ENCODE peak calls at places on chromosomes 16 and 17, in eight cellular contexts. One of them, this sample, is unnamed.
A peak's percentile ranks its signal among the peaks of the same experiment; 100 is the strongest.

GRCh38 chr16:77657016-77657415 is 65.3 kb upstream of the NUDT7 start:
- DNase-seq in GM04504: no peak
- DNase-seq in glutamatergic neuron: no peak
- DNase-seq in body of pancreas: no peak
- DNase-seq in endothelial cell: no peak
- DNase-seq in WTC11: peak; percentile 22
- DNase-seq in stimulated activated CD4-positive, alpha-beta T cell treated with anti-CD3 and anti-CD28 coated beads, Interleukin-1b, Interleukin-23, amount 100 ng/mL, for 48 hours: peak; percentile 4
- DNase-seq in OCI-LY7: no peak
- DNase-seq in this sample: peak; percentile 68

GRCh38 chr17:2707721-2708584 is 3.6 kb downstream of the CLUH start:
- DNase-seq in GM04504: no peak
- DNase-seq in glutamatergic neuron: peak; percentile 74
- DNase-seq in body of pancreas: peak; percentile 74
- DNase-seq in endothelial cell: no peak
- DNase-seq in WTC11: peak; percentile 73
- DNase-seq in stimulated activated CD4-positive, alpha-beta T cell treated with anti-CD3 and anti-CD28 coated beads, Interleukin-1b, Interleukin-23, amount 100 ng/mL, for 48 hours: no peak
- DNase-seq in OCI-LY7: peak; percentile 34
- DNase-seq in this sample: no peak

GRCh38 chr17:8123695-8124349 is at the start of gene HES7:
- DNase-seq in GM04504: no peak
- DNase-seq in glutamatergic neuron: peak; percentile 53
- DNase-seq in body of pancreas: no peak
- DNase-seq in endothelial cell: no peak
- DNase-seq in WTC11: peak; percentile 79
- DNase-seq in stimulated activated CD4-positive, alpha-beta T cell treated with anti-CD3 and anti-CD28 coated beads, Interleukin-1b, Interleukin-23, amount 100 ng/mL, for 48 hours: no peak
- DNase-seq in OCI-LY7: no peak
- DNase-seq in this sample: no peak

GRCh38 chr17:79214459-79214858 is 139.8 kb downstream of the ENGASE start:
- DNase-seq in GM04504: no peak
- DNase-seq in glutamatergic neuron: no peak
- DNase-seq in body of pancreas: no peak
- DNase-seq in endothelial cell: no peak
- DNase-seq in WTC11: no peak
- DNase-seq in stimulated activated CD4-positive, alpha-beta T cell treated with anti-CD3 and anti-CD28 coated beads, Interleukin-1b, Interleukin-23, amount 100 ng/mL, for 48 hours: no peak
- DNase-seq in OCI-LY7: no peak
- DNase-seq in this sample: no peak

GRCh38 chr16:65889533-65889966 is 476.9 kb upstream of the CDH5 start:
- DNase-seq in GM04504: no peak
- DNase-seq in glutamatergic neuron: no peak
- DNase-seq in body of pancreas: no peak
- DNase-seq in endothelial cell: no peak
- DNase-seq in WTC11: no peak
- DNase-seq in stimulated activated CD4-positive, alpha-beta T cell treated with anti-CD3 and anti-CD28 coated beads, Interleukin-1b, Interleukin-23, amount 100 ng/mL, for 48 hours: no peak
- DNase-seq in OCI-LY7: no peak
- DNase-seq in this sample: no peak

GRCh38 chr16:27449434-27450188 is 47.6 kb downstream of the IL21R start:
- DNase-seq in GM04504: no peak
- DNase-seq in glutamatergic neuron: no peak
- DNase-seq in body of pancreas: no peak
- DNase-seq in endothelial cell: no peak
- DNase-seq in WTC11: no peak
- DNase-seq in stimulated activated CD4-positive, alpha-beta T cell treated with anti-CD3 and anti-CD28 coated beads, Interleukin-1b, Interleukin-23, amount 100 ng/mL, for 48 hours: peak; percentile 70
- DNase-seq in OCI-LY7: peak; percentile 23
- DNase-seq in this sample: no peak

GRCh38 chr17:6166492-6167179 is 96.5 kb downstream of the WSCD1 start:
- DNase-seq in GM04504: no peak
- DNase-seq in glutamatergic neuron: no peak
- DNase-seq in body of pancreas: no peak
- DNase-seq in endothelial cell: no peak
- DNase-seq in WTC11: no peak
- DNase-seq in stimulated activated CD4-positive, alpha-beta T cell treated with anti-CD3 and anti-CD28 coated beads, Interleukin-1b, Interleukin-23, amount 100 ng/mL, for 48 hours: no peak
- DNase-seq in OCI-LY7: no peak
- DNase-seq in this sample: peak; percentile 87

GRCh38 chr16:27840311-27841060 is 223.0 kb downstream of the GSG1L start:
- DNase-seq in GM04504: no peak
- DNase-seq in glutamatergic neuron: no peak
- DNase-seq in body of pancreas: no peak
- DNase-seq in endothelial cell: no peak
- DNase-seq in WTC11: no peak
- DNase-seq in stimulated activated CD4-positive, alpha-beta T cell treated with anti-CD3 and anti-CD28 coated beads, Interleukin-1b, Interleukin-23, amount 100 ng/mL, for 48 hours: no peak
- DNase-seq in OCI-LY7: no peak
- DNase-seq in this sample: no peak

GRCh38 chr16:83994087-83994486 is 26.0 kb downstream of the NECAB2 start:
- DNase-seq in GM04504: peak; percentile 83
- DNase-seq in glutamatergic neuron: no peak
- DNase-seq in body of pancreas: no peak
- DNase-seq in endothelial cell: no peak
- DNase-seq in WTC11: no peak
- DNase-seq in stimulated activated CD4-positive, alpha-beta T cell treated with anti-CD3 and anti-CD28 coated beads, Interleukin-1b, Interleukin-23, amount 100 ng/mL, for 48 hours: no peak
- DNase-seq in OCI-LY7: no peak
- DNase-seq in this sample: peak; percentile 97

GRCh38 chr16:72848759-72849664 is 198.9 kb downstream of the ZFHX3 start:
- DNase-seq in GM04504: peak; percentile 81
- DNase-seq in glutamatergic neuron: peak; percentile 66
- DNase-seq in body of pancreas: peak; percentile 92
- DNase-seq in endothelial cell: no peak
- DNase-seq in WTC11: no peak
- DNase-seq in stimulated activated CD4-positive, alpha-beta T cell treated with anti-CD3 and anti-CD28 coated beads, Interleukin-1b, Interleukin-23, amount 100 ng/mL, for 48 hours: no peak
- DNase-seq in OCI-LY7: no peak
- DNase-seq in this sample: no peak

GRCh38 chr17:80724723-80725388 is 180.2 kb downstream of the RPTOR start:
- DNase-seq in GM04504: no peak
- DNase-seq in glutamatergic neuron: no peak
- DNase-seq in body of pancreas: no peak
- DNase-seq in endothelial cell: no peak
- DNase-seq in WTC11: no peak
- DNase-seq in stimulated activated CD4-positive, alpha-beta T cell treated with anti-CD3 and anti-CD28 coated beads, Interleukin-1b, Interleukin-23, amount 100 ng/mL, for 48 hours: no peak
- DNase-seq in OCI-LY7: no peak
- DNase-seq in this sample: no peak

GRCh38 chr16:8887952-8888560 is 5.9 kb downstream of the LITAFD start:
- DNase-seq in GM04504: peak; percentile 81
- DNase-seq in glutamatergic neuron: no peak
- DNase-seq in body of pancreas: peak; percentile 64
- DNase-seq in endothelial cell: no peak
- DNase-seq in WTC11: no peak
- DNase-seq in stimulated activated CD4-positive, alpha-beta T cell treated with anti-CD3 and anti-CD28 coated beads, Interleukin-1b, Interleukin-23, amount 100 ng/mL, for 48 hours: no peak
- DNase-seq in OCI-LY7: no peak
- DNase-seq in this sample: no peak

GRCh38 chr16:977096-977701 is 4.4 kb upstream of the SOX8 start:
- DNase-seq in GM04504: no peak
- DNase-seq in glutamatergic neuron: peak; percentile 67
- DNase-seq in body of pancreas: peak; percentile 70
- DNase-seq in endothelial cell: no peak
- DNase-seq in WTC11: no peak
- DNase-seq in stimulated activated CD4-positive, alpha-beta T cell treated with anti-CD3 and anti-CD28 coated beads, Interleukin-1b, Interleukin-23, amount 100 ng/mL, for 48 hours: no peak
- DNase-seq in OCI-LY7: no peak
- DNase-seq in this sample: no peak

GRCh38 chr17:10018461-10018891 is 113.4 kb upstream of the RCVRN start:
- DNase-seq in GM04504: no peak
- DNase-seq in glutamatergic neuron: no peak
- DNase-seq in body of pancreas: no peak
- DNase-seq in endothelial cell: no peak
- DNase-seq in WTC11: no peak
- DNase-seq in stimulated activated CD4-positive, alpha-beta T cell treated with anti-CD3 and anti-CD28 coated beads, Interleukin-1b, Interleukin-23, amount 100 ng/mL, for 48 hours: no peak
- DNase-seq in OCI-LY7: no peak
- DNase-seq in this sample: peak; percentile 98

GRCh38 chr16:81611721-81612120 is 167.1 kb downstream of the CMIP start:
- DNase-seq in GM04504: no peak
- DNase-seq in glutamatergic neuron: no peak
- DNase-seq in body of pancreas: no peak
- DNase-seq in endothelial cell: no peak
- DNase-seq in WTC11: no peak
- DNase-seq in stimulated activated CD4-positive, alpha-beta T cell treated with anti-CD3 and anti-CD28 coated beads, Interleukin-1b, Interleukin-23, amount 100 ng/mL, for 48 hours: no peak
- DNase-seq in OCI-LY7: no peak
- DNase-seq in this sample: no peak

GRCh38 chr16:77402118-77402517 is 32.7 kb downstream of the ADAMTS18 start:
- DNase-seq in GM04504: no peak
- DNase-seq in glutamatergic neuron: no peak
- DNase-seq in body of pancreas: no peak
- DNase-seq in endothelial cell: no peak
- DNase-seq in WTC11: no peak
- DNase-seq in stimulated activated CD4-positive, alpha-beta T cell treated with anti-CD3 and anti-CD28 coated beads, Interleukin-1b, Interleukin-23, amount 100 ng/mL, for 48 hours: no peak
- DNase-seq in OCI-LY7: no peak
- DNase-seq in this sample: no peak

GRCh38 chr16:57935904-57936303 is 35.0 kb downstream of the CNGB1 start:
- DNase-seq in GM04504: no peak
- DNase-seq in glutamatergic neuron: no peak
- DNase-seq in body of pancreas: no peak
- DNase-seq in endothelial cell: no peak
- DNase-seq in WTC11: no peak
- DNase-seq in stimulated activated CD4-positive, alpha-beta T cell treated with anti-CD3 and anti-CD28 coated beads, Interleukin-1b, Interleukin-23, amount 100 ng/mL, for 48 hours: no peak
- DNase-seq in OCI-LY7: no peak
- DNase-seq in this sample: no peak

GRCh38 chr16:87100306-87101058 is 216.7 kb downstream of the C16orf95 start:
- DNase-seq in GM04504: no peak
- DNase-seq in glutamatergic neuron: no peak
- DNase-seq in body of pancreas: peak; percentile 26
- DNase-seq in endothelial cell: no peak
- DNase-seq in WTC11: no peak
- DNase-seq in stimulated activated CD4-positive, alpha-beta T cell treated with anti-CD3 and anti-CD28 coated beads, Interleukin-1b, Interleukin-23, amount 100 ng/mL, for 48 hours: no peak
- DNase-seq in OCI-LY7: no peak
- DNase-seq in this sample: no peak

GRCh38 chr17:73411330-73411747 is 99.5 kb upstream of the CDC42EP4 start:
- DNase-seq in GM04504: no peak
- DNase-seq in glutamatergic neuron: no peak
- DNase-seq in body of pancreas: no peak
- DNase-seq in endothelial cell: no peak
- DNase-seq in WTC11: no peak
- DNase-seq in stimulated activated CD4-positive, alpha-beta T cell treated with anti-CD3 and anti-CD28 coated beads, Interleukin-1b, Interleukin-23, amount 100 ng/mL, for 48 hours: no peak
- DNase-seq in OCI-LY7: no peak
- DNase-seq in this sample: no peak

GRCh38 chr17:79444226-79444625 is 166.6 kb downstream of the RBFOX3 start:
- DNase-seq in GM04504: no peak
- DNase-seq in glutamatergic neuron: no peak
- DNase-seq in body of pancreas: no peak
- DNase-seq in endothelial cell: no peak
- DNase-seq in WTC11: no peak
- DNase-seq in stimulated activated CD4-positive, alpha-beta T cell treated with anti-CD3 and anti-CD28 coated beads, Interleukin-1b, Interleukin-23, amount 100 ng/mL, for 48 hours: no peak
- DNase-seq in OCI-LY7: no peak
- DNase-seq in this sample: no peak

GRCh38 chr16:57305159-57305811 is 20.8 kb upstream of the PLLP start:
- DNase-seq in GM04504: no peak
- DNase-seq in glutamatergic neuron: no peak
- DNase-seq in body of pancreas: no peak
- DNase-seq in endothelial cell: no peak
- DNase-seq in WTC11: no peak
- DNase-seq in stimulated activated CD4-positive, alpha-beta T cell treated with anti-CD3 and anti-CD28 coated beads, Interleukin-1b, Interleukin-23, amount 100 ng/mL, for 48 hours: no peak
- DNase-seq in OCI-LY7: no peak
- DNase-seq in this sample: no peak

GRCh38 chr16:27103954-27104353 is 37.2 kb downstream of the C16orf82 start:
- DNase-seq in GM04504: no peak
- DNase-seq in glutamatergic neuron: no peak
- DNase-seq in body of pancreas: no peak
- DNase-seq in endothelial cell: no peak
- DNase-seq in WTC11: no peak
- DNase-seq in stimulated activated CD4-positive, alpha-beta T cell treated with anti-CD3 and anti-CD28 coated beads, Interleukin-1b, Interleukin-23, amount 100 ng/mL, for 48 hours: no peak
- DNase-seq in OCI-LY7: no peak
- DNase-seq in this sample: no peak

GRCh38 chr16:30777591-30778297 is 9.3 kb downstream of the ZNF629 start:
- DNase-seq in GM04504: no peak
- DNase-seq in glutamatergic neuron: no peak
- DNase-seq in body of pancreas: no peak
- DNase-seq in endothelial cell: no peak
- DNase-seq in WTC11: no peak
- DNase-seq in stimulated activated CD4-positive, alpha-beta T cell treated with anti-CD3 and anti-CD28 coated beads, Interleukin-1b, Interleukin-23, amount 100 ng/mL, for 48 hours: no peak
- DNase-seq in OCI-LY7: no peak
- DNase-seq in this sample: peak; percentile 40

GRCh38 chr17:37698132-37698615 is 46.7 kb downstream of the HNF1B start:
- DNase-seq in GM04504: no peak
- DNase-seq in glutamatergic neuron: no peak
- DNase-seq in body of pancreas: no peak
- DNase-seq in endothelial cell: no peak
- DNase-seq in WTC11: no peak
- DNase-seq in stimulated activated CD4-positive, alpha-beta T cell treated with anti-CD3 and anti-CD28 coated beads, Interleukin-1b, Interleukin-23, amount 100 ng/mL, for 48 hours: no peak
- DNase-seq in OCI-LY7: no peak
- DNase-seq in this sample: no peak

GRCh38 chr17:43966276-43966675 is 12.5 kb upstream of the PYY start:
- DNase-seq in GM04504: no peak
- DNase-seq in glutamatergic neuron: no peak
- DNase-seq in body of pancreas: no peak
- DNase-seq in endothelial cell: no peak
- DNase-seq in WTC11: no peak
- DNase-seq in stimulated activated CD4-positive, alpha-beta T cell treated with anti-CD3 and anti-CD28 coated beads, Interleukin-1b, Interleukin-23, amount 100 ng/mL, for 48 hours: no peak
- DNase-seq in OCI-LY7: no peak
- DNase-seq in this sample: no peak

GRCh38 chr17:4735825-4736651 is 3.6 kb upstream of the ZMYND15 start:
- DNase-seq in GM04504: no peak
- DNase-seq in glutamatergic neuron: no peak
- DNase-seq in body of pancreas: no peak
- DNase-seq in endothelial cell: no peak
- DNase-seq in WTC11: no peak
- DNase-seq in stimulated activated CD4-positive, alpha-beta T cell treated with anti-CD3 and anti-CD28 coated beads, Interleukin-1b, Interleukin-23, amount 100 ng/mL, for 48 hours: no peak
- DNase-seq in OCI-LY7: no peak
- DNase-seq in this sample: peak; percentile 82

GRCh38 chr16:7688811-7689210 is 356.2 kb downstream of the RBFOX1 start:
- DNase-seq in GM04504: no peak
- DNase-seq in glutamatergic neuron: no peak
- DNase-seq in body of pancreas: no peak
- DNase-seq in endothelial cell: no peak
- DNase-seq in WTC11: no peak
- DNase-seq in stimulated activated CD4-positive, alpha-beta T cell treated with anti-CD3 and anti-CD28 coated beads, Interleukin-1b, Interleukin-23, amount 100 ng/mL, for 48 hours: no peak
- DNase-seq in OCI-LY7: no peak
- DNase-seq in this sample: no peak

GRCh38 chr17:39339272-39339671 is 62.2 kb downstream of the FBXL20 start:
- DNase-seq in GM04504: no peak
- DNase-seq in glutamatergic neuron: no peak
- DNase-seq in body of pancreas: no peak
- DNase-seq in endothelial cell: peak; percentile 33
- DNase-seq in WTC11: no peak
- DNase-seq in stimulated activated CD4-positive, alpha-beta T cell treated with anti-CD3 and anti-CD28 coated beads, Interleukin-1b, Interleukin-23, amount 100 ng/mL, for 48 hours: no peak
- DNase-seq in OCI-LY7: no peak
- DNase-seq in this sample: peak; percentile 22

GRCh38 chr17:80766290-80766689 is 221.7 kb downstream of the RPTOR start:
- DNase-seq in GM04504: no peak
- DNase-seq in glutamatergic neuron: no peak
- DNase-seq in body of pancreas: no peak
- DNase-seq in endothelial cell: no peak
- DNase-seq in WTC11: no peak
- DNase-seq in stimulated activated CD4-positive, alpha-beta T cell treated with anti-CD3 and anti-CD28 coated beads, Interleukin-1b, Interleukin-23, amount 100 ng/mL, for 48 hours: no peak
- DNase-seq in OCI-LY7: no peak
- DNase-seq in this sample: no peak

GRCh38 chr17:21089145-21089544 is 37.6 kb upstream of the DHRS7B start:
- DNase-seq in GM04504: peak; percentile 44
- DNase-seq in glutamatergic neuron: no peak
- DNase-seq in body of pancreas: no peak
- DNase-seq in endothelial cell: no peak
- DNase-seq in WTC11: no peak
- DNase-seq in stimulated activated CD4-positive, alpha-beta T cell treated with anti-CD3 and anti-CD28 coated beads, Interleukin-1b, Interleukin-23, amount 100 ng/mL, for 48 hours: no peak
- DNase-seq in OCI-LY7: no peak
- DNase-seq in this sample: no peak

GRCh38 chr16:27335349-27336052 is 21.7 kb downstream of the IL4R start:
- DNase-seq in GM04504: peak; percentile 79
- DNase-seq in glutamatergic neuron: no peak
- DNase-seq in body of pancreas: no peak
- DNase-seq in endothelial cell: no peak
- DNase-seq in WTC11: no peak
- DNase-seq in stimulated activated CD4-positive, alpha-beta T cell treated with anti-CD3 and anti-CD28 coated beads, Interleukin-1b, Interleukin-23, amount 100 ng/mL, for 48 hours: no peak
- DNase-seq in OCI-LY7: no peak
- DNase-seq in this sample: no peak

GRCh38 chr17:51997723-51998122 is 160.8 kb downstream of the CA10 start:
- DNase-seq in GM04504: no peak
- DNase-seq in glutamatergic neuron: no peak
- DNase-seq in body of pancreas: no peak
- DNase-seq in endothelial cell: no peak
- DNase-seq in WTC11: no peak
- DNase-seq in stimulated activated CD4-positive, alpha-beta T cell treated with anti-CD3 and anti-CD28 coated beads, Interleukin-1b, Interleukin-23, amount 100 ng/mL, for 48 hours: no peak
- DNase-seq in OCI-LY7: no peak
- DNase-seq in this sample: no peak

GRCh38 chr16:30948087-30948955 is 547 bp upstream of the ORAI3 start:
- DNase-seq in GM04504: peak; percentile 95
- DNase-seq in glutamatergic neuron: peak; percentile 94
- DNase-seq in body of pancreas: peak; percentile 90
- DNase-seq in endothelial cell: peak; percentile 97
- DNase-seq in WTC11: peak; percentile 99
- DNase-seq in stimulated activated CD4-positive, alpha-beta T cell treated with anti-CD3 and anti-CD28 coated beads, Interleukin-1b, Interleukin-23, amount 100 ng/mL, for 48 hours: no peak
- DNase-seq in OCI-LY7: no peak
- DNase-seq in this sample: peak; percentile 45

GRCh38 chr16:86664518-86665318 is 86.4 kb downstream of the FOXL1 start:
- DNase-seq in GM04504: peak; percentile 84
- DNase-seq in glutamatergic neuron: no peak
- DNase-seq in body of pancreas: no peak
- DNase-seq in endothelial cell: no peak
- DNase-seq in WTC11: no peak
- DNase-seq in stimulated activated CD4-positive, alpha-beta T cell treated with anti-CD3 and anti-CD28 coated beads, Interleukin-1b, Interleukin-23, amount 100 ng/mL, for 48 hours: peak; percentile 85
- DNase-seq in OCI-LY7: peak; percentile 23
- DNase-seq in this sample: peak; percentile 62

This sample was measured in MV-4-11.